ENCODE peak calls at places on chromosomes 3 and 15, in four cellular contexts. J is lower leg skin, P is IMR-90, H is activated B cell treated with CpG ODN at 0.5 μM for 24 hours. L is an unnamed sample.

GRCh38 chr15:90594297-90594696 is 64.6 kb downstream of the CRTC3 start:
- DNase-seq in J (peak; percentile 96), P (no peak), H (peak; percentile 69), L (no peak)

GRCh38 chr3:28835751-28836150 is 445.1 kb upstream of the RBMS3 start:
- DNase-seq in J (peak; percentile 82), P (peak; percentile 1), H (no peak), L (no peak)

GRCh38 chr15:51917493-51917892 is 54.1 kb downstream of the LEO1 start:
- DNase-seq in J (no peak), P (peak; percentile 30), H (no peak), L (peak; percentile 64)

GRCh38 chr15:52783929-52784798 is 6.0 kb downstream of the ONECUT1 start:
- DNase-seq in J (peak; percentile 80), P (no peak), H (peak; percentile 39), L (no peak)

GRCh38 chr15:81937189-81937588 is 108.6 kb downstream of the MEX3B start:
- DNase-seq in J (no peak), P (no peak), H (no peak), L (no peak)

GRCh38 chr3:11601446-11602241 is 42.1 kb downstream of the VGLL4 start:
- DNase-seq in J (no peak), P (peak; percentile 39), H (peak; percentile 68), L (no peak)

GRCh38 chr3:169432692-169433432 is 230.7 kb downstream of the MECOM start:
- DNase-seq in J (no peak), P (no peak), H (no peak), L (no peak)

GRCh38 chr3:69290006-69290405 is 95.9 kb downstream of the FRMD4B start:
- DNase-seq in J (no peak), P (no peak), H (no peak), L (no peak)

GRCh38 chr3:48686538-48687219 is 964 bp upstream of the NCKIPSD start:
- DNase-seq in J (no peak), P (peak; percentile 10), H (no peak), L (no peak)

GRCh38 chr3:14879161-14879888 is 60.6 kb downstream of the FGD5 start:
- DNase-seq in J (peak; percentile 88), P (no peak), H (no peak), L (no peak)

GRCh38 chr3:87771338-87772059 is 287.3 kb downstream of the CGGBP1 start:
- DNase-seq in J (no peak), P (peak; percentile 1), H (no peak), L (no peak)

GRCh38 chr3:12986986-12987385 is 86.2 kb downstream of the IQSEC1 start:
- DNase-seq in J (no peak), P (no peak), H (no peak), L (no peak)

GRCh38 chr15:57947781-57948180 is 117.7 kb downstream of the ALDH1A2 start:
- DNase-seq in J (no peak), P (no peak), H (no peak), L (no peak)

GRCh38 chr15:66841953-66842681 is 140.1 kb downstream of the SMAD6 start:
- DNase-seq in J (peak; percentile 97), P (peak; percentile 89), H (peak; percentile 40), L (peak; percentile 98)

GRCh38 chr15:42155546-42156265 is 730 bp downstream of the PLA2G4F start:
- DNase-seq in J (peak; percentile 80), P (no peak), H (no peak), L (no peak)

GRCh38 chr3:51389423-51390183 is 1.5 kb upstream of the RBM15B start:
- DNase-seq in J (peak; percentile 83), P (peak; percentile 50), H (peak; percentile 34), L (peak; percentile 83)

GRCh38 chr3:170589113-170589512 is 3.2 kb upstream of the SLC7A14 start:
- DNase-seq in J (no peak), P (no peak), H (no peak), L (no peak)

GRCh38 chr3:131218196-131218595 is 163.4 kb upstream of the NUDT16 start:
- DNase-seq in J (no peak), P (peak; percentile 8), H (no peak), L (no peak)

GRCh38 chr3:184604039-184604955 is 42.7 kb downstream of the EPHB3 start:
- DNase-seq in J (no peak), P (no peak), H (no peak), L (no peak)

GRCh38 chr15:25641762-25642161 is 202.9 kb upstream of the UBE3A start:
- DNase-seq in J (no peak), P (no peak), H (no peak), L (no peak)

GRCh38 chr3:2061360-2061759 is 37.3 kb upstream of the CNTN4 start:
- DNase-seq in J (no peak), P (no peak), H (no peak), L (no peak)

GRCh38 chr15:79025201-79025600 is 65.4 kb downstream of the RASGRF1 start:
- DNase-seq in J (no peak), P (no peak), H (peak; percentile 59), L (no peak)

GRCh38 chr3:178960191-178960590 is 111.4 kb downstream of the ZMAT3 start:
- DNase-seq in J (no peak), P (peak; percentile 9), H (no peak), L (no peak)

GRCh38 chr3:71227344-71227743 is 356.2 kb downstream of the FOXP1 start:
- DNase-seq in J (no peak), P (no peak), H (no peak), L (no peak)

GRCh38 chr3:118636841-118637240 is 397.8 kb downstream of the IGSF11 start:
- DNase-seq in J (no peak), P (no peak), H (no peak), L (no peak)

GRCh38 chr3:178318440-178318839 is 217.8 kb upstream of the KCNMB2 start:
- DNase-seq in J (no peak), P (no peak), H (no peak), L (no peak)

GRCh38 chr3:49803464-49804140 is 541 bp downstream of the INKA1 start:
- DNase-seq in J (peak; percentile 91), P (peak; percentile 39), H (peak; percentile 62), L (no peak)

GRCh38 chr3:28791713-28792255 is 443.2 kb upstream of the AZI2 start:
- DNase-seq in J (no peak), P (no peak), H (no peak), L (no peak)

GRCh38 chr3:125318497-125318847 is 56.7 kb downstream of the ZNF148 start:
- DNase-seq in J (no peak), P (no peak), H (no peak), L (no peak)

GRCh38 chr3:86828751-86829150 is 162.2 kb downstream of the VGLL3 start:
- DNase-seq in J (no peak), P (no peak), H (no peak), L (no peak)

GRCh38 chr3:194204036-194204792 is 68.3 kb downstream of the HES1 start:
- DNase-seq in J (no peak), P (no peak), H (peak; percentile 30), L (no peak)
- TF ChIP-seq CTCF in J (no peak), P (no peak), H (no peak), L (no peak)

DNA sequence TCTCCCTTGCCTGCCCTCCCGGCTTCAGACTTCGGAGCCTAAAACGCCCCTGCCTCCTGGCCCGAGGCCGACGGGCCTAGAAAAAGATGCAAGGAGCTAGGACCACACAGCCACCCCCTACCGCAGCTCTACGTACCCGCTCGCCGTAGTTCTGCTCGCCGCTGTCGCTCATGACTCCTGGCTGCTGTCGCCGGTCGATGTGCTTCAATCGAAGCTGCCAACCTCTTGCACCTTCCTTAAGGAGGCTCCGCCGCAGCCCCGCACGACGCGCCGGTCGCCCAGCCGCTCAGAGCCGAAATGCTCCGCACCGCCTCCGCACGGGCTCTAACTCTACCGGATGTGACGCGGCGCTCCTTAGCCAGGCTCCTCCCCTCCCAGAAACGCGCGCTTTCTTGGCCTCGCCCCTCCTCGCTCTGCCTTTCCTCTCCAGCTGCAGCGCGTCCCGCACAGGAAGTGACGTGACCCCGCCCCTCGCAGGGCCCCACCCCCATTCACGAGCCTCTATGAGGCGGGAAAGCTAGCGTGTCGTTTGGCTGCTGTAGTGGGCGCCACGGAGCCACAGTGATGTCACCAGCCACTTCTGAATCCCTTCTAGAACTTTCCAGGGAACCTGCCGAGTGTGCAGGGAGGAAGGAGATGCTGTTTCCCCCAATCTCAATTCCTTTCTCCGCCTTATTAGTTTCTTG is at the start of gene TRA2B:
- DNase-seq in J (peak; percentile 100), P (peak; percentile 97), H (peak; percentile 96), L (peak; percentile 99)
- TF ChIP-seq CTCF in J (no peak), P (peak; percentile 34), H (no peak), L (peak; percentile 49)

GRCh38 chr15:86877171-86877631 is 797.5 kb downstream of the AGBL1 start:
- DNase-seq in J (no peak), P (no peak), H (no peak), L (no peak)
- TF ChIP-seq CTCF in J (no peak), P (no peak), H (no peak), L (no peak)

GRCh38 chr3:99845999-99846398 is 28.3 kb downstream of the CMSS1 start:
- DNase-seq in J (no peak), P (no peak), H (no peak), L (no peak)

GRCh38 chr3:99845335-99845734 is 27.7 kb downstream of the CMSS1 start:
- DNase-seq in J (no peak), P (no peak), H (no peak), L (no peak)

GRCh38 chr3:99846472-99846871 is 28.8 kb downstream of the CMSS1 start:
- DNase-seq in J (no peak), P (peak; percentile 47), H (no peak), L (no peak)

GRCh38 chr3:99842826-99843589 is 25.3 kb downstream of the CMSS1 start:
- DNase-seq in J (no peak), P (peak; percentile 73), H (no peak), L (no peak)

DNA sequence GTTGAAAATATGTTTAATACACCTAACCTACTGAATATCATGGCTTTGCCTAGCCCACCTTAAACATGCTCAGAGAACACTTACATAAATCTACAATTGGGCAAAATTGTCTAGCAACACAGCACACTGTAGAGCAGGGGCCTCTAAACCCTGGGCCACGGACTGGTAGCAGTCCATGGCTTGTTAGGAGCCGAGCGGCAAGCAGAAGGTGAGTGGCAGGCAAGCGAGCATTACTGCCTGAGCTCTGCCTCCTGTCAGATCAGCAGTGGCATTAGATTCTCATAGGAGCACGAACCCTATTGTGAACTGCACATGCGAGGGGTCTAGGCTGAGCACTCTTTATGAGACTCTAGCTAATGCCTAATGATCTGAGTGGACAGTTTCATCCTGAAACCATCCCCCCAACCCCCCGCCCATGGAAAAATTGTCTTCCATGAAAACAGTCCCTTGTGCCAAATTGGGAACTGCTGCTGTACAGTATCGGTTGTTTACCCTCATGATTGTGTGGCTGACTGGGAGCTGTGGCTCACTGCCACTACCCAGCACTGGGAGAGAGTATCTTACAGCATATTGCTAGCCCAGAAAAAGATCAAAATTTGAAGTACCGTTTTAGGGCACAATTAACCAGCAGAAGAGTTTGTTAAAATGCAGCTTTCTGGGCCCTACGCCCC is 26.1 kb downstream of the CMSS1 start:
- DNase-seq in J (no peak), P (no peak), H (no peak), L (no peak)
- TF ChIP-seq CTCF in J (no peak), P (no peak), H (no peak), L (no peak)

GRCh38 chr3:194534243-194534642 is 47.4 kb upstream of the ATP13A3 start:
- DNase-seq in J (no peak), P (no peak), H (no peak), L (no peak)
- TF ChIP-seq CTCF in J (no peak), P (no peak), H (no peak), L (no peak)